ENCODE peak calls at places on chromosomes 1 and 21, in six cellular contexts. V is PC-3, J is colonic mucosa, Z is NT2/D1, B is mesenchymal stem cell, R is HCT116. T is an unnamed sample.

GRCh38 chr1:47918257-47918867 is 78.8 kb downstream of the TRABD2B start:
- DNase-seq in B (no peak), Z (no peak), R (no peak), J (no peak), V (no peak), T (no peak)

GRCh38 chr1:200364121-200364759 is 45.6 kb downstream of the ZNF281 start:
- DNase-seq in R (no peak), Z (peak; percentile 94), J (no peak), V (peak; percentile 56), B (peak; percentile 64), T (peak; percentile 40)

GRCh38 chr1:112012823-112013222 is 23.4 kb upstream of the KCND3 start:
- DNase-seq in R (no peak), Z (no peak), B (no peak), V (no peak), J (no peak), T (no peak)

GRCh38 chr1:38992450-38993111 is 1.5 kb downstream of the AKIRIN1 start:
- DNase-seq in V (no peak), J (no peak), B (no peak), R (no peak), Z (no peak), T (no peak)

GRCh38 chr1:6762060-6762459 is 23.2 kb upstream of the CAMTA1 start:
- DNase-seq in R (no peak), B (no peak), V (peak; percentile 48), J (no peak), Z (no peak), T (no peak)

GRCh38 chr1:179002552-179003345 is 22.9 kb upstream of the FAM20B start:
- DNase-seq in B (peak; percentile 80), V (peak; percentile 68), R (no peak), Z (peak; percentile 93), J (peak; percentile 87), T (peak; percentile 86)

GRCh38 chr1:43530483-43531452 is at the start of gene PTPRF:
- DNase-seq in R (no peak), J (peak; percentile 75), V (peak; percentile 70), Z (peak; percentile 47), B (peak; percentile 51), T (peak; percentile 86)

GRCh38 chr1:3069491-3070303 is 694 bp downstream of the PRDM16 start:
- DNase-seq in Z (peak; percentile 18), V (peak; percentile 40), R (peak; percentile 26), J (peak; percentile 36), B (peak; percentile 46), T (peak; percentile 90)

GRCh38 chr1:202599669-202600431 is 110.4 kb downstream of the SYT2 start:
- DNase-seq in J (peak; percentile 46), V (peak; percentile 63), B (peak; percentile 76), Z (peak; percentile 80), R (peak; percentile 34), T (peak; percentile 88)

GRCh38 chr1:28905921-28906666 is 8.3 kb upstream of the EPB41 start:
- DNase-seq in J (no peak), B (no peak), V (no peak), R (no peak), Z (no peak), T (no peak)

GRCh38 chr1:42914092-42914625 is 44.5 kb downstream of the SLC2A1 start:
- DNase-seq in B (no peak), J (no peak), Z (no peak), V (no peak), R (no peak), T (no peak)

GRCh38 chr1:64392109-64392508 is 77.8 kb upstream of the CACHD1 start:
- DNase-seq in R (no peak), V (no peak), B (no peak), Z (peak; percentile 20), J (no peak), T (no peak)

GRCh38 chr1:55081188-55081904 is 42.0 kb downstream of the PCSK9 start:
- DNase-seq in Z (peak; percentile 44), B (peak; percentile 78), R (no peak), V (peak; percentile 53), J (no peak), T (peak; percentile 64)

GRCh38 chr21:36532769-36533467 is 53.0 kb upstream of the CLDN14 start:
- DNase-seq in R (no peak), V (no peak), Z (no peak), B (no peak), J (no peak), T (no peak)

GRCh38 chr1:153610334-153611023 is 2.5 kb downstream of the S100A16 start:
- DNase-seq in J (peak; percentile 30), R (no peak), V (peak; percentile 95), Z (no peak), B (no peak), T (peak; percentile 34)

GRCh38 chr1:97423397-97423796 is 497.4 kb downstream of the DPYD start:
- DNase-seq in Z (no peak), B (no peak), V (no peak), J (no peak), R (no peak), T (no peak)

GRCh38 chr1:209527372-209527771 is 56.1 kb upstream of the CAMK1G start:
- DNase-seq in R (no peak), V (peak; percentile 63), B (peak; percentile 18), Z (no peak), J (no peak), T (peak; percentile 28)

GRCh38 chr1:245876586-245876985 is 630.5 kb downstream of the SMYD3 start:
- DNase-seq in B (peak; percentile 62), J (no peak), V (no peak), Z (no peak), R (no peak), T (no peak)

GRCh38 chr1:102970496-102971078 is 137.7 kb downstream of the COL11A1 start:
- DNase-seq in J (no peak), V (peak; percentile 80), Z (peak; percentile 69), B (peak; percentile 65), R (peak; percentile 51), T (peak; percentile 92)

GRCh38 chr21:32190491-32191144 is 88.2 kb downstream of the MIS18A start:
- DNase-seq in V (no peak), B (no peak), J (no peak), R (no peak), Z (no peak), T (no peak)

GRCh38 chr1:58887059-58887458 is 103.2 kb upstream of the JUN start:
- DNase-seq in Z (no peak), R (no peak), V (no peak), B (no peak), J (no peak), T (peak; percentile 50)

GRCh38 chr1:29761159-29761928 is 525.0 kb downstream of the PTPRU start:
- DNase-seq in R (no peak), B (no peak), V (no peak), Z (no peak), J (no peak), T (no peak)

GRCh38 chr1:218217040-218217439 is 68.1 kb upstream of the RRP15 start:
- DNase-seq in J (no peak), V (no peak), R (no peak), Z (peak; percentile 28), B (no peak), T (no peak)

GRCh38 chr1:182851825-182852224 is 12.7 kb downstream of the DHX9 start:
- DNase-seq in Z (no peak), R (no peak), J (no peak), B (no peak), V (no peak), T (no peak)

GRCh38 chr1:36890776-36891175 is 143.5 kb downstream of the GRIK3 start:
- DNase-seq in V (no peak), Z (no peak), B (no peak), J (peak; percentile 11), R (no peak), T (no peak)

GRCh38 chr1:97489834-97490233 is 431.0 kb downstream of the DPYD start:
- DNase-seq in Z (no peak), V (peak; percentile 30), R (no peak), B (peak; percentile 49), J (no peak), T (peak; percentile 31)

GRCh38 chr21:37551406-37552355 is 185.1 kb downstream of the DYRK1A start:
- DNase-seq in V (no peak), B (peak; percentile 9), J (peak; percentile 38), Z (no peak), R (no peak), T (peak; percentile 30)

GRCh38 chr1:40785446-40785845 is 1.9 kb downstream of the KCNQ4 start:
- DNase-seq in Z (no peak), V (no peak), R (no peak), B (no peak), J (no peak), T (no peak)

GRCh38 chr1:151820940-151821339 is 10.7 kb downstream of the RORC start:
- DNase-seq in J (no peak), V (no peak), Z (no peak), B (no peak), R (no peak), T (no peak)

GRCh38 chr1:175434268-175434860 is 241.8 kb upstream of the KIAA0040 start:
- DNase-seq in B (no peak), R (no peak), V (no peak), J (no peak), Z (peak; percentile 25), T (no peak)

GRCh38 chr1:147758379-147759100 is 1.9 kb downstream of the GJA5 start:
- DNase-seq in Z (no peak), J (no peak), V (no peak), B (no peak), R (no peak), T (no peak)

GRCh38 chr21:44919111-44919912 is 1.4 kb downstream of the ITGB2 start:
- DNase-seq in B (no peak), R (no peak), J (no peak), Z (no peak), V (no peak), T (no peak)
- H3K4me3 ChIP-seq in B (no peak overlapping the region), R (no peak overlapping the region), J (peak overlapping the region; percentile 37), Z (no peak overlapping the region), V (no peak overlapping the region), T (no peak overlapping the region)

DNA sequence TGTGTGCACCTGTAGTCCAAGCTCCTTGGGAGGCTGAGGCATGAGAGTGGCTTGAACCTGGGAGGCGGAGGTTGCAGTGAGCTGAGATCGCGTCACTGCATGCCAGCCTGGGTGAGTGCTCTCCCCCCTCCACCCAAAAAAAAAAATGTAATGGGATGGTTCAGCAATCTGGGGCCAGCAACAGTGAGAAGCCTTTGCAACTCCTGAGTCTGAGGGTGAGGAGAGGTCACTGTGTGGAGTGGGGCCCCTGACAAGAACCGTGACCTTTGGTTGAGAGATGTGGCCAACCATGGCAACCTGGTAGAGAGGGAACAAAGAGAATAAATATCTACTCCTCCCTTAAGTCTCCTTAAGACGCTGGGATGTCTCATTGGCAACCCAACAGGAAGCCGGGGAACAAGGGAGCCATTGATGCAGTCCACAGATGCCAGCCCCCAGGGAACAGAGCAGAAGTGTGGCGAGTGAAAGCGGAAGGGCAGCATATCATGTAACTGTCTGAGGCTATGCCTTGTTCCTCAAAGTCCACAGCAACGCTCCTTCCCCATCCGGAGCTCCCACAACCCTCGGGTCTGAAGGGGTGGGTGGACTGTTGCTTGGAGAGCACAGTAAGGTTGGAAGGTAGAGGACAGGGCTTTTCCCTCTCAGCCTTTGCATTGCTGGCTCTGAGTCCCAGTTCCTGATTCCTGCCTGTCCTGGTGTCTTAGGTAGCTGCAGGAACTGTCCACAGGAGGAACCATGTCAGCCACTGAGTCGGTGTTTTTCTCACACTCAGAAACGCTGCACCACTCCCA is 8.3 kb downstream of the TRNP1 start:
- DNase-seq in J (no peak), V (peak; percentile 46), Z (no peak), B (peak; percentile 51), R (no peak), T (peak; percentile 27)
- H3K4me1 ChIP-seq in J (no peaks in the 10 kb centered on the region), V (peaks cover 64% of the 10 kb centered on the region), Z (peaks cover 70% of the 10 kb centered on the region), B (peaks cover 67% of the 10 kb centered on the region), R (peaks cover 97% of the 10 kb centered on the region), T (peaks cover 60% of the 10 kb centered on the region)

GRCh38 chr21:45033791-45034555 is 40.4 kb upstream of the ADARB1 start:
- DNase-seq in R (no peak), V (no peak), Z (no peak), J (no peak), B (no peak), T (peak; percentile 85)
- H3K9ac ChIP-seq in R (no peak overlapping the region), V (no peak overlapping the region), Z (no peak overlapping the region), J (no peak overlapping the region), B (peak overlapping the region; percentile 44), T (peak overlapping the region; percentile 82)

GRCh38 chr1:93694039-93694438 is 12.4 kb upstream of the BCAR3 start:
- DNase-seq in Z (no peak), V (peak; percentile 87), B (no peak), J (no peak), R (no peak), T (no peak)
- H3K4me3 ChIP-seq in Z (no peak overlapping the region), V (peak overlapping the region; percentile 37), B (no peak overlapping the region), J (no peak overlapping the region), R (peak overlapping the region; percentile 45), T (no peak overlapping the region)